ENCODE peak calls at places on chromosomes 3 and 15, in seven cellular contexts. One of them, this sample, is unnamed.

GRCh38 chr3:127358641-127359040 is 70.8 kb upstream of the PRR20G start:
- DNase-seq in AG09309: no peak
- DNase-seq in bronchial epithelial cell: no peak
- DNase-seq in astrocyte of the cerebellum: no peak
- DNase-seq in thyroid gland: no peak
- DNase-seq in B cell: no peak
- DNase-seq in neural progenitor cell: no peak
- DNase-seq in this sample: no peak

GRCh38 chr3:127069814-127070440 is 87.0 kb downstream of the PLXNA1 start:
- DNase-seq in AG09309: no peak
- DNase-seq in bronchial epithelial cell: peak
- DNase-seq in astrocyte of the cerebellum: no peak
- DNase-seq in thyroid gland: no peak
- DNase-seq in B cell: no peak
- DNase-seq in neural progenitor cell: no peak
- DNase-seq in this sample: no peak

GRCh38 chr3:46029953-46030543 is 2.8 kb upstream of the XCR1 start:
- DNase-seq in AG09309: no peak
- DNase-seq in bronchial epithelial cell: no peak
- DNase-seq in astrocyte of the cerebellum: no peak
- DNase-seq in thyroid gland: no peak
- DNase-seq in B cell: no peak
- DNase-seq in neural progenitor cell: no peak
- DNase-seq in this sample: peak

GRCh38 chr15:96421211-96421610 is 90.7 kb downstream of the NR2F2 start:
- DNase-seq in AG09309: no peak
- DNase-seq in bronchial epithelial cell: peak
- DNase-seq in astrocyte of the cerebellum: no peak
- DNase-seq in thyroid gland: no peak
- DNase-seq in B cell: no peak
- DNase-seq in neural progenitor cell: peak
- DNase-seq in this sample: no peak

GRCh38 chr15:77001351-77001750 is 6.4 kb downstream of the PSTPIP1 start:
- DNase-seq in AG09309: no peak
- DNase-seq in bronchial epithelial cell: no peak
- DNase-seq in astrocyte of the cerebellum: no peak
- DNase-seq in thyroid gland: no peak
- DNase-seq in B cell: no peak
- DNase-seq in neural progenitor cell: no peak
- DNase-seq in this sample: no peak

GRCh38 chr15:63764124-63764827 is 69.5 kb downstream of the HERC1 start:
- DNase-seq in AG09309: no peak
- DNase-seq in bronchial epithelial cell: no peak
- DNase-seq in astrocyte of the cerebellum: no peak
- DNase-seq in thyroid gland: no peak
- DNase-seq in B cell: no peak
- DNase-seq in neural progenitor cell: no peak
- DNase-seq in this sample: no peak

GRCh38 chr15:59252137-59252536 is 45.5 kb downstream of the LDHAL6B start:
- DNase-seq in AG09309: no peak
- DNase-seq in bronchial epithelial cell: no peak
- DNase-seq in astrocyte of the cerebellum: no peak
- DNase-seq in thyroid gland: no peak
- DNase-seq in B cell: no peak
- DNase-seq in neural progenitor cell: no peak
- DNase-seq in this sample: no peak

GRCh38 chr3:48990636-48991421 is 788 bp downstream of the P4HTM start:
- DNase-seq in AG09309: no peak
- DNase-seq in bronchial epithelial cell: no peak
- DNase-seq in astrocyte of the cerebellum: no peak
- DNase-seq in thyroid gland: peak
- DNase-seq in B cell: no peak
- DNase-seq in neural progenitor cell: peak
- DNase-seq in this sample: no peak

GRCh38 chr3:184336484-184337230 is 743 bp upstream of the FAM131A start:
- DNase-seq in AG09309: no peak
- DNase-seq in bronchial epithelial cell: peak
- DNase-seq in astrocyte of the cerebellum: no peak
- DNase-seq in thyroid gland: no peak
- DNase-seq in B cell: no peak
- DNase-seq in neural progenitor cell: peak
- DNase-seq in this sample: peak

GRCh38 chr15:58396181-58396580 is 35.6 kb upstream of the LIPC start:
- DNase-seq in AG09309: peak
- DNase-seq in bronchial epithelial cell: peak
- DNase-seq in astrocyte of the cerebellum: peak
- DNase-seq in thyroid gland: no peak
- DNase-seq in B cell: no peak
- DNase-seq in neural progenitor cell: no peak
- DNase-seq in this sample: no peak

GRCh38 chr3:69439683-69440270 is 53.9 kb upstream of the FRMD4B start:
- DNase-seq in AG09309: no peak
- DNase-seq in bronchial epithelial cell: no peak
- DNase-seq in astrocyte of the cerebellum: no peak
- DNase-seq in thyroid gland: no peak
- DNase-seq in B cell: no peak
- DNase-seq in neural progenitor cell: no peak
- DNase-seq in this sample: peak

GRCh38 chr3:16695710-16696109 is 90.5 kb upstream of the DAZL start:
- DNase-seq in AG09309: no peak
- DNase-seq in bronchial epithelial cell: no peak
- DNase-seq in astrocyte of the cerebellum: no peak
- DNase-seq in thyroid gland: no peak
- DNase-seq in B cell: no peak
- DNase-seq in neural progenitor cell: no peak
- DNase-seq in this sample: no peak

GRCh38 chr3:113606539-113607218 is 74.3 kb downstream of the SIDT1 start:
- DNase-seq in AG09309: no peak
- DNase-seq in bronchial epithelial cell: no peak
- DNase-seq in astrocyte of the cerebellum: no peak
- DNase-seq in thyroid gland: no peak
- DNase-seq in B cell: peak
- DNase-seq in neural progenitor cell: no peak
- DNase-seq in this sample: peak

DNA sequence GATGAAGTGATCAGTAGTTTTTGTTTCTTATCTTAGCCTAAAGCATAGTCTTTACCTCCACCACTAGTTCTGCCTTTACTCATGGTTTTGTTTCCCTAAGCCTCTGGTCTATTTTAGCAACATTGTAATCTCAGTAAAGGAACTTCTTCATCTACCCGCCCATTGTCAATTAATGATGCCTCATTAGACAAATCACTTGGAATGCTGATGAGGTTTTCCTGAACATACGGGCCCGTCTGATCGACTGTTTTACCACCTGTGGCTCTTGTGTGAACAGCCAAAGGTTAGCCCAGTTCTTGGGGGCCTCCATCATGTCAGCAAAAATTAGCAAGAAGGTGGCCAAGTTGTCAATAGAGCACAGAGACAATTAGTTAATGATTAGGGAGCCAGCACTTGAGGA is 470.1 kb upstream of the ARRDC4 start:
- DNase-seq in AG09309: no peak
- DNase-seq in bronchial epithelial cell: no peak
- DNase-seq in astrocyte of the cerebellum: no peak
- DNase-seq in thyroid gland: no peak
- DNase-seq in B cell: no peak
- DNase-seq in neural progenitor cell: peak
- DNase-seq in this sample: no peak
- TF ChIP-seq CTCF in AG09309: no peak
- TF ChIP-seq CTCF in bronchial epithelial cell: no peak
- TF ChIP-seq CTCF in astrocyte of the cerebellum: no peak
- TF ChIP-seq CTCF in thyroid gland: no peak
- TF ChIP-seq CTCF in B cell: no peak
- TF ChIP-seq CTCF in neural progenitor cell: no peak
- TF ChIP-seq CTCF in this sample: no peak

GRCh38 chr3:8835385-8835784 is 66.0 kb upstream of the OXTR start:
- DNase-seq in AG09309: no peak
- DNase-seq in bronchial epithelial cell: no peak
- DNase-seq in astrocyte of the cerebellum: no peak
- DNase-seq in thyroid gland: no peak
- DNase-seq in B cell: no peak
- DNase-seq in neural progenitor cell: no peak
- DNase-seq in this sample: no peak
- TF ChIP-seq CTCF in AG09309: no peak
- TF ChIP-seq CTCF in bronchial epithelial cell: no peak
- TF ChIP-seq CTCF in astrocyte of the cerebellum: no peak
- TF ChIP-seq CTCF in thyroid gland: no peak
- TF ChIP-seq CTCF in B cell: no peak
- TF ChIP-seq CTCF in neural progenitor cell: no peak
- TF ChIP-seq CTCF in this sample: no peak

GRCh38 chr3:94008253-94008652 is 20.1 kb downstream of the STX19 start:
- DNase-seq in AG09309: no peak
- DNase-seq in bronchial epithelial cell: no peak
- DNase-seq in astrocyte of the cerebellum: no peak
- DNase-seq in thyroid gland: no peak
- DNase-seq in B cell: no peak
- DNase-seq in neural progenitor cell: no peak
- DNase-seq in this sample: no peak

GRCh38 chr3:94001825-94002495 is 22.0 kb downstream of the ARL13B start:
- DNase-seq in AG09309: no peak
- DNase-seq in bronchial epithelial cell: no peak
- DNase-seq in astrocyte of the cerebellum: no peak
- DNase-seq in thyroid gland: no peak
- DNase-seq in B cell: no peak
- DNase-seq in neural progenitor cell: no peak
- DNase-seq in this sample: no peak

GRCh38 chr3:94009612-94010011 is 18.8 kb downstream of the STX19 start:
- DNase-seq in AG09309: no peak
- DNase-seq in bronchial epithelial cell: no peak
- DNase-seq in astrocyte of the cerebellum: no peak
- DNase-seq in thyroid gland: no peak
- DNase-seq in B cell: no peak
- DNase-seq in neural progenitor cell: no peak
- DNase-seq in this sample: no peak

GRCh38 chr3:94001191-94001590 is 21.2 kb downstream of the ARL13B start:
- DNase-seq in AG09309: no peak
- DNase-seq in bronchial epithelial cell: no peak
- DNase-seq in astrocyte of the cerebellum: no peak
- DNase-seq in thyroid gland: no peak
- DNase-seq in B cell: no peak
- DNase-seq in neural progenitor cell: no peak
- DNase-seq in this sample: no peak

DNA sequence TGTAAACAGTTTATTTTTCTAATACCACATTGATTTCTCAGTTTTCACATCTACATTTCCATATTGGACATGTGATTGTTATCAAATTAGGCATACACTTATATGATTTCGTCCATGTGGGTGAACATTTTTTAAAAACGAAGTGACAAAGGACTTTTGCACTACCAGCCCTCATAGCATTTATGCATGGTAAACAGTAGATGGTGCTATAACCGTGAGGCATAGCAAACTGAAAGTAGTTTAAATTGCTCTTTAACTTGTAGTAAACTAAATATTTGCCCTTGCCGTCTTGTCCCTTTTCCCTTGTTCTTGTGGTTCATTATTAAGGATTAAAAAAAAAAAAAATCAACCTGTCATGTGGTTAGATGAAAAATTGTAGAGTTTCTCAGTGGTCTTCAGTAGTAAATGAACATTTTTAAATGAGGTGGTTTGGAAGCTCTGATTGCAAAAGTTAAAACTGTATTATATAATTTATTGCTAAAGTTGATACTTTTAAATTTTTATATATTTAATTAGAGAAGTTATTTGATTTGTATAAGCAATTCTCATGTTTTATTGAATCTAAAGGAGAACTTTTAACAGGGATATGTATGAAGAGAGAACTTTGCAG is 24.0 kb downstream of the STX19 start:
- DNase-seq in AG09309: peak
- DNase-seq in bronchial epithelial cell: peak
- DNase-seq in astrocyte of the cerebellum: peak
- DNase-seq in thyroid gland: no peak
- DNase-seq in B cell: peak
- DNase-seq in neural progenitor cell: peak
- DNase-seq in this sample: peak
- TF ChIP-seq CTCF in AG09309: peak
- TF ChIP-seq CTCF in bronchial epithelial cell: peak
- TF ChIP-seq CTCF in astrocyte of the cerebellum: peak
- TF ChIP-seq CTCF in thyroid gland: peak
- TF ChIP-seq CTCF in B cell: peak
- TF ChIP-seq CTCF in neural progenitor cell: peak
- TF ChIP-seq CTCF in this sample: peak

DNA sequence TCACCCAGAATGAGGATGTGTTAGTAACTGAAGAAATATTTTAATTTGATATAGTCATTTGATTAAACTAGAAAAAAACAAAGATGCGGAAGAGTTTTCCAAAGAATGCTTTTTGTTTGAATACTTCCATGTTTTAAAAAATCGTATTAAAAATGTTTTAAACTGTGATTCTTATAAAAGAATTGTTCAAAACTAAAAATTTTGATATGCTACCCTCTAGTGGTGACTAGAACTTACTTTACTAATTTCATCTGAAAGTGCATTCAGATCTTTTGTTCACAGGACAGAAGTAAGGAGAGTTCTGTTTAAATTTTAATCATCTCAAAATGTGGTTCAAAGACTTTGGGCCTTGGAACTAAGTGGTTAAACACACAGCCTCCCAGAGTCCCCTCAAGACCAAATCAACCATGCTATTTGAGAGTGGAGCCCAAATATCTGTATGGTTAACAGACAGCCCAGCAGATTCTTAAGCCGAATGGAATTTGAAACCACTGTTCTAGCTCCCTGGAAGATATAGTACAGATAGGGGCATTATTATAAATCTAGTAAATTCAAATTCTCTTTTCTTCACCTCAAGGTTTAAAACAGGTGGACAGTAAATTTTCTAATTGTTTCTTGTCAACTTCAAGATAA is 45.2 kb upstream of the SYNPR start:
- DNase-seq in AG09309: no peak
- DNase-seq in bronchial epithelial cell: peak
- DNase-seq in astrocyte of the cerebellum: no peak
- DNase-seq in thyroid gland: no peak
- DNase-seq in B cell: no peak
- DNase-seq in neural progenitor cell: peak
- DNase-seq in this sample: no peak
- TF ChIP-seq CTCF in AG09309: peak
- TF ChIP-seq CTCF in bronchial epithelial cell: no peak
- TF ChIP-seq CTCF in astrocyte of the cerebellum: peak
- TF ChIP-seq CTCF in thyroid gland: peak
- TF ChIP-seq CTCF in B cell: no peak
- TF ChIP-seq CTCF in neural progenitor cell: peak
- TF ChIP-seq CTCF in this sample: no peak

DNA sequence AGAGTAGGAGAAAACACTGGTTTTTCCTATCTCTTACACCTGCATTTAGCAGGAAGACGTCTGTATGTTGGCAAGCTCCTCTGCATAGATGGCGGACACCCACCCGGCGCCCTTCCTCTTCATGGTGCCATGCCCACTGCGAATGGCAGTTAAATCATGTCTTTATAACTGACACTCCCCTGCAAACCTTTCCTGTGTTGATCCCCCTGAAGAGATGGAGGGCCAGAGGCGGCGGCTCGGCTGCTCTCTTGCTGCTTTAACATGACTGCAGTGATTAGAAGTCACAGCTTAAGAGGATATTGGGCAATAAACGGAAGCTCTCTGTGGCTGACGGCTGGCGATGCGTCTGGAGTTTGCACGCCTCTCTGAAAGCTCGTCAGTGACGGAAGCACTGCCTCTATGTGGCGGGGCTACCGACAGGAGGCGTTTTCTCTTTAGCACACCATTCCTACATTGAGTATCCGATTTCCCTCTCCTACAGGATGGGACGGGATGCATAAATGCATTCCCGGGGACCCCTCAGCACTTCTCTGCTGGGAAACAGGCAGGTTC is 25.5 kb upstream of the SNRPA1 start:
- DNase-seq in AG09309: no peak
- DNase-seq in bronchial epithelial cell: peak
- DNase-seq in astrocyte of the cerebellum: no peak
- DNase-seq in thyroid gland: peak
- DNase-seq in B cell: peak
- DNase-seq in neural progenitor cell: peak
- DNase-seq in this sample: peak
- TF ChIP-seq CTCF in AG09309: no peak
- TF ChIP-seq CTCF in bronchial epithelial cell: peak
- TF ChIP-seq CTCF in astrocyte of the cerebellum: no peak
- TF ChIP-seq CTCF in thyroid gland: peak
- TF ChIP-seq CTCF in B cell: peak
- TF ChIP-seq CTCF in neural progenitor cell: peak
- TF ChIP-seq CTCF in this sample: peak